ENCODE peak calls at places on chromosome 17, in eight cellular contexts. R, D, S, J, C, T, B and A are unnamed samples.
A peak's percentile ranks its signal among the peaks of the same experiment; 100 is the strongest.

GRCh38 chr17:82028966-82029365 is 2.5 kb upstream of the RAC3 start:
- DNase-seq in R (no peak), D (no peak), S (no peak), J (no peak), C (no peak), T (no peak), B (no peak), A (no peak)

GRCh38 chr17:40312893-40313659 is 4.1 kb downstream of the RARA start:
- DNase-seq in R (no peak), D (no peak), S (no peak), J (no peak), C (no peak), T (no peak), B (no peak), A (no peak)

GRCh38 chr17:36128411-36128978 is 24.9 kb downstream of the CCL4 start:
- DNase-seq in R (no peak), D (no peak), S (no peak), J (no peak), C (no peak), T (no peak), B (no peak), A (no peak)

GRCh38 chr17:2087597-2088211 is 32.8 kb downstream of the HIC1 start:
- DNase-seq in R (no peak), D (no peak), S (peak; percentile 38), J (peak; percentile 30), C (no peak), T (no peak), B (peak; percentile 47), A (no peak)

GRCh38 chr17:4043862-4044261 is 79.6 kb upstream of the ATP2A3 start:
- DNase-seq in R (no peak), D (no peak), S (no peak), J (peak; percentile 27), C (no peak), T (no peak), B (no peak), A (no peak)

GRCh38 chr17:77670125-77670524 is 288.4 kb upstream of the TNRC6C start:
- DNase-seq in R (no peak), D (no peak), S (no peak), J (no peak), C (no peak), T (no peak), B (no peak), A (no peak)

GRCh38 chr17:77501101-77501566 is 360.4 kb downstream of the SEC14L1 start:
- DNase-seq in R (no peak), D (no peak), S (no peak), J (no peak), C (no peak), T (no peak), B (no peak), A (no peak)

GRCh38 chr17:63399856-63400255 is 46.2 kb downstream of the CYB561 start:
- DNase-seq in R (no peak), D (peak; percentile 10), S (no peak), J (no peak), C (no peak), T (no peak), B (peak; percentile 5), A (no peak)

GRCh38 chr17:73654241-73654640 is 10.0 kb upstream of the SDK2 start:
- DNase-seq in R (no peak), D (no peak), S (no peak), J (no peak), C (no peak), T (no peak), B (no peak), A (no peak)

GRCh38 chr17:1040216-1040600 is 43.3 kb downstream of the TIMM22 start:
- DNase-seq in R (no peak), D (no peak), S (peak; percentile 60), J (no peak), C (no peak), T (no peak), B (no peak), A (no peak)

GRCh38 chr17:75001915-75002843 is 10.3 kb upstream of the MRPL58 start:
- DNase-seq in R (no peak), D (no peak), S (no peak), J (no peak), C (no peak), T (no peak), B (no peak), A (no peak)

GRCh38 chr17:37643829-37644228 is 583 bp upstream of the DDX52 start:
- DNase-seq in R (no peak), D (no peak), S (no peak), J (no peak), C (no peak), T (no peak), B (no peak), A (no peak)

GRCh38 chr17:43696891-43697290 is 35.2 kb upstream of the MEOX1 start:
- DNase-seq in R (no peak), D (no peak), S (no peak), J (no peak), C (no peak), T (no peak), B (no peak), A (no peak)

GRCh38 chr17:37614391-37614790 is 5.2 kb upstream of the SYNRG start:
- DNase-seq in R (peak; percentile 44), D (no peak), S (no peak), J (no peak), C (peak; percentile 29), T (no peak), B (peak; percentile 74), A (no peak)

GRCh38 chr17:81340606-81341346 is 45.7 kb upstream of the SLC38A10 start:
- DNase-seq in R (no peak), D (no peak), S (no peak), J (no peak), C (no peak), T (no peak), B (no peak), A (no peak)